ENCODE peak calls at places on chromosome 20, in eight cellular contexts. One of them, this sample, is unnamed.

GRCh38 chr20:8394308-8394945 is 262.4 kb downstream of the PLCB1 start:
- DNase-seq in activated CD4-positive, alpha-beta T cell treated with anti-CD3 and anti-CD28 coated beads, Interleukin-2, amount 50 U/mL, for 1 hour: no peak
- DNase-seq in HEK293T: no peak
- DNase-seq in stromal cell of bone marrow: peak
- DNase-seq in upper lobe of left lung: no peak
- DNase-seq in fibroblast of pulmonary artery: peak
- DNase-seq in left lung: no peak
- DNase-seq in astrocyte: peak
- DNase-seq in this sample: no peak

GRCh38 chr20:62316331-62317166 is 13.8 kb downstream of the ADRM1 start:
- DNase-seq in activated CD4-positive, alpha-beta T cell treated with anti-CD3 and anti-CD28 coated beads, Interleukin-2, amount 50 U/mL, for 1 hour: no peak
- DNase-seq in HEK293T: no peak
- DNase-seq in stromal cell of bone marrow: no peak
- DNase-seq in upper lobe of left lung: peak
- DNase-seq in fibroblast of pulmonary artery: no peak
- DNase-seq in left lung: no peak
- DNase-seq in astrocyte: no peak
- DNase-seq in this sample: no peak

GRCh38 chr20:23669866-23670265 is 19.0 kb downstream of the CST4 start:
- DNase-seq in activated CD4-positive, alpha-beta T cell treated with anti-CD3 and anti-CD28 coated beads, Interleukin-2, amount 50 U/mL, for 1 hour: no peak
- DNase-seq in HEK293T: no peak
- DNase-seq in stromal cell of bone marrow: no peak
- DNase-seq in upper lobe of left lung: no peak
- DNase-seq in fibroblast of pulmonary artery: no peak
- DNase-seq in left lung: no peak
- DNase-seq in astrocyte: no peak
- DNase-seq in this sample: no peak

GRCh38 chr20:23595941-23596340 is 9.8 kb downstream of the CST9 start:
- DNase-seq in activated CD4-positive, alpha-beta T cell treated with anti-CD3 and anti-CD28 coated beads, Interleukin-2, amount 50 U/mL, for 1 hour: no peak
- DNase-seq in HEK293T: no peak
- DNase-seq in stromal cell of bone marrow: no peak
- DNase-seq in upper lobe of left lung: no peak
- DNase-seq in fibroblast of pulmonary artery: no peak
- DNase-seq in left lung: no peak
- DNase-seq in astrocyte: no peak
- DNase-seq in this sample: no peak

GRCh38 chr20:10769700-10770099 is 95.9 kb upstream of the JAG1 start:
- DNase-seq in activated CD4-positive, alpha-beta T cell treated with anti-CD3 and anti-CD28 coated beads, Interleukin-2, amount 50 U/mL, for 1 hour: no peak
- DNase-seq in HEK293T: no peak
- DNase-seq in stromal cell of bone marrow: no peak
- DNase-seq in upper lobe of left lung: no peak
- DNase-seq in fibroblast of pulmonary artery: peak
- DNase-seq in left lung: no peak
- DNase-seq in astrocyte: peak
- DNase-seq in this sample: peak

GRCh38 chr20:58886546-58886945 is 34.0 kb downstream of the GNAS start:
- DNase-seq in activated CD4-positive, alpha-beta T cell treated with anti-CD3 and anti-CD28 coated beads, Interleukin-2, amount 50 U/mL, for 1 hour: no peak
- DNase-seq in HEK293T: no peak
- DNase-seq in stromal cell of bone marrow: no peak
- DNase-seq in upper lobe of left lung: no peak
- DNase-seq in fibroblast of pulmonary artery: no peak
- DNase-seq in left lung: no peak
- DNase-seq in astrocyte: no peak
- DNase-seq in this sample: no peak

GRCh38 chr20:11170025-11170424 is 496.2 kb upstream of the JAG1 start:
- DNase-seq in activated CD4-positive, alpha-beta T cell treated with anti-CD3 and anti-CD28 coated beads, Interleukin-2, amount 50 U/mL, for 1 hour: no peak
- DNase-seq in HEK293T: no peak
- DNase-seq in stromal cell of bone marrow: no peak
- DNase-seq in upper lobe of left lung: no peak
- DNase-seq in fibroblast of pulmonary artery: peak
- DNase-seq in left lung: no peak
- DNase-seq in astrocyte: no peak
- DNase-seq in this sample: no peak

GRCh38 chr20:1537731-1538058 is 19.8 kb downstream of the SIRPD start:
- DNase-seq in activated CD4-positive, alpha-beta T cell treated with anti-CD3 and anti-CD28 coated beads, Interleukin-2, amount 50 U/mL, for 1 hour: no peak
- DNase-seq in HEK293T: no peak
- DNase-seq in stromal cell of bone marrow: no peak
- DNase-seq in upper lobe of left lung: no peak
- DNase-seq in fibroblast of pulmonary artery: no peak
- DNase-seq in left lung: peak
- DNase-seq in astrocyte: no peak
- DNase-seq in this sample: no peak

GRCh38 chr20:15863735-15864134 is 709.5 kb downstream of the KIF16B start:
- DNase-seq in activated CD4-positive, alpha-beta T cell treated with anti-CD3 and anti-CD28 coated beads, Interleukin-2, amount 50 U/mL, for 1 hour: no peak
- DNase-seq in HEK293T: no peak
- DNase-seq in stromal cell of bone marrow: no peak
- DNase-seq in upper lobe of left lung: no peak
- DNase-seq in fibroblast of pulmonary artery: no peak
- DNase-seq in left lung: no peak
- DNase-seq in astrocyte: no peak
- DNase-seq in this sample: no peak

GRCh38 chr20:36314734-36315544 is 8.8 kb downstream of the DLGAP4 start:
- DNase-seq in activated CD4-positive, alpha-beta T cell treated with anti-CD3 and anti-CD28 coated beads, Interleukin-2, amount 50 U/mL, for 1 hour: no peak
- DNase-seq in HEK293T: no peak
- DNase-seq in stromal cell of bone marrow: no peak
- DNase-seq in upper lobe of left lung: no peak
- DNase-seq in fibroblast of pulmonary artery: no peak
- DNase-seq in left lung: no peak
- DNase-seq in astrocyte: no peak
- DNase-seq in this sample: no peak

GRCh38 chr20:20211274-20211987 is 156.5 kb upstream of the INSM1 start:
- DNase-seq in activated CD4-positive, alpha-beta T cell treated with anti-CD3 and anti-CD28 coated beads, Interleukin-2, amount 50 U/mL, for 1 hour: no peak
- DNase-seq in HEK293T: peak
- DNase-seq in stromal cell of bone marrow: peak
- DNase-seq in upper lobe of left lung: no peak
- DNase-seq in fibroblast of pulmonary artery: no peak
- DNase-seq in left lung: no peak
- DNase-seq in astrocyte: no peak
- DNase-seq in this sample: no peak

GRCh38 chr20:12110711-12111110 is 193.0 kb downstream of the BTBD3 start:
- DNase-seq in activated CD4-positive, alpha-beta T cell treated with anti-CD3 and anti-CD28 coated beads, Interleukin-2, amount 50 U/mL, for 1 hour: no peak
- DNase-seq in HEK293T: no peak
- DNase-seq in stromal cell of bone marrow: no peak
- DNase-seq in upper lobe of left lung: no peak
- DNase-seq in fibroblast of pulmonary artery: peak
- DNase-seq in left lung: no peak
- DNase-seq in astrocyte: peak
- DNase-seq in this sample: no peak

GRCh38 chr20:7704021-7704420 is 236.2 kb downstream of the HAO1 start:
- DNase-seq in activated CD4-positive, alpha-beta T cell treated with anti-CD3 and anti-CD28 coated beads, Interleukin-2, amount 50 U/mL, for 1 hour: no peak
- DNase-seq in HEK293T: no peak
- DNase-seq in stromal cell of bone marrow: no peak
- DNase-seq in upper lobe of left lung: no peak
- DNase-seq in fibroblast of pulmonary artery: no peak
- DNase-seq in left lung: no peak
- DNase-seq in astrocyte: no peak
- DNase-seq in this sample: no peak

GRCh38 chr20:18024606-18025127 is 33.0 kb downstream of the OVOL2 start:
- DNase-seq in activated CD4-positive, alpha-beta T cell treated with anti-CD3 and anti-CD28 coated beads, Interleukin-2, amount 50 U/mL, for 1 hour: no peak
- DNase-seq in HEK293T: no peak
- DNase-seq in stromal cell of bone marrow: no peak
- DNase-seq in upper lobe of left lung: no peak
- DNase-seq in fibroblast of pulmonary artery: no peak
- DNase-seq in left lung: no peak
- DNase-seq in astrocyte: no peak
- DNase-seq in this sample: no peak

GRCh38 chr20:58634121-58634817 is 16.8 kb upstream of the STX16 start:
- DNase-seq in activated CD4-positive, alpha-beta T cell treated with anti-CD3 and anti-CD28 coated beads, Interleukin-2, amount 50 U/mL, for 1 hour: no peak
- DNase-seq in HEK293T: no peak
- DNase-seq in stromal cell of bone marrow: no peak
- DNase-seq in upper lobe of left lung: no peak
- DNase-seq in fibroblast of pulmonary artery: peak
- DNase-seq in left lung: no peak
- DNase-seq in astrocyte: peak
- DNase-seq in this sample: no peak

GRCh38 chr20:52191132-52191435 is 495 bp downstream of the ZFP64 start:
- DNase-seq in activated CD4-positive, alpha-beta T cell treated with anti-CD3 and anti-CD28 coated beads, Interleukin-2, amount 50 U/mL, for 1 hour: no peak
- DNase-seq in HEK293T: peak
- DNase-seq in stromal cell of bone marrow: peak
- DNase-seq in upper lobe of left lung: no peak
- DNase-seq in fibroblast of pulmonary artery: no peak
- DNase-seq in left lung: no peak
- DNase-seq in astrocyte: peak
- DNase-seq in this sample: no peak

GRCh38 chr20:53664121-53664520 is 70.5 kb upstream of the ZNF217 start:
- DNase-seq in activated CD4-positive, alpha-beta T cell treated with anti-CD3 and anti-CD28 coated beads, Interleukin-2, amount 50 U/mL, for 1 hour: no peak
- DNase-seq in HEK293T: no peak
- DNase-seq in stromal cell of bone marrow: no peak
- DNase-seq in upper lobe of left lung: no peak
- DNase-seq in fibroblast of pulmonary artery: no peak
- DNase-seq in left lung: no peak
- DNase-seq in astrocyte: no peak
- DNase-seq in this sample: no peak

GRCh38 chr20:45822863-45823262 is 4.2 kb downstream of the TNNC2 start:
- DNase-seq in activated CD4-positive, alpha-beta T cell treated with anti-CD3 and anti-CD28 coated beads, Interleukin-2, amount 50 U/mL, for 1 hour: no peak
- DNase-seq in HEK293T: no peak
- DNase-seq in stromal cell of bone marrow: no peak
- DNase-seq in upper lobe of left lung: peak
- DNase-seq in fibroblast of pulmonary artery: peak
- DNase-seq in left lung: peak
- DNase-seq in astrocyte: no peak
- DNase-seq in this sample: no peak

GRCh38 chr20:37870294-37870693 is 32.6 kb upstream of the VSTM2L start:
- DNase-seq in activated CD4-positive, alpha-beta T cell treated with anti-CD3 and anti-CD28 coated beads, Interleukin-2, amount 50 U/mL, for 1 hour: no peak
- DNase-seq in HEK293T: no peak
- DNase-seq in stromal cell of bone marrow: no peak
- DNase-seq in upper lobe of left lung: no peak
- DNase-seq in fibroblast of pulmonary artery: no peak
- DNase-seq in left lung: no peak
- DNase-seq in astrocyte: no peak
- DNase-seq in this sample: no peak

GRCh38 chr20:33964431-33964830 is 29.3 kb upstream of the RALY start:
- DNase-seq in activated CD4-positive, alpha-beta T cell treated with anti-CD3 and anti-CD28 coated beads, Interleukin-2, amount 50 U/mL, for 1 hour: no peak
- DNase-seq in HEK293T: no peak
- DNase-seq in stromal cell of bone marrow: no peak
- DNase-seq in upper lobe of left lung: no peak
- DNase-seq in fibroblast of pulmonary artery: no peak
- DNase-seq in left lung: no peak
- DNase-seq in astrocyte: no peak
- DNase-seq in this sample: no peak

GRCh38 chr20:53677447-53678314 is 84.0 kb upstream of the ZNF217 start:
- DNase-seq in activated CD4-positive, alpha-beta T cell treated with anti-CD3 and anti-CD28 coated beads, Interleukin-2, amount 50 U/mL, for 1 hour: no peak
- DNase-seq in HEK293T: peak
- DNase-seq in stromal cell of bone marrow: no peak
- DNase-seq in upper lobe of left lung: peak
- DNase-seq in fibroblast of pulmonary artery: peak
- DNase-seq in left lung: no peak
- DNase-seq in astrocyte: peak
- DNase-seq in this sample: peak

GRCh38 chr20:10231290-10231689 is 12.7 kb downstream of the SNAP25 start:
- DNase-seq in activated CD4-positive, alpha-beta T cell treated with anti-CD3 and anti-CD28 coated beads, Interleukin-2, amount 50 U/mL, for 1 hour: no peak
- DNase-seq in HEK293T: no peak
- DNase-seq in stromal cell of bone marrow: no peak
- DNase-seq in upper lobe of left lung: no peak
- DNase-seq in fibroblast of pulmonary artery: no peak
- DNase-seq in left lung: no peak
- DNase-seq in astrocyte: no peak
- DNase-seq in this sample: no peak

This sample was measured in HAP-1.